ENCODE peak calls at places on chromosomes 3 and 15, in five cellular contexts. R is activated T-helper 9 cell treated with anti-CD3 and anti-CD28 coated beads, Interleukin-2, amount 50 U/mL, for 16 hours; V is HCEC 1CT; C is mucosa of descending colon; W is HT1080. B is an unnamed sample.
A peak's percentile ranks its signal among the peaks of the same experiment; 100 is the strongest.

GRCh38 chr15:29687939-29688884 is 134.1 kb downstream of the TJP1 start:
- DNase-seq in R (no peak), V (no peak), C (peak; percentile 92), W (no peak), B (no peak)

GRCh38 chr3:14256046-14256445 is 77.4 kb downstream of the LSM3 start:
- DNase-seq in R (no peak), V (no peak), C (no peak), W (no peak), B (no peak)

GRCh38 chr3:169150874-169151273 is 512.6 kb downstream of the MECOM start:
- DNase-seq in R (no peak), V (no peak), C (no peak), W (no peak), B (no peak)

GRCh38 chr3:114442251-114442650 is 148.4 kb downstream of the TIGIT start:
- DNase-seq in R (no peak), V (peak; percentile 63), C (no peak), W (peak; percentile 68), B (peak; percentile 49)

GRCh38 chr15:68553994-68554715 is 24.6 kb upstream of the CORO2B start:
- DNase-seq in R (peak; percentile 32), V (peak; percentile 25), C (no peak), W (peak; percentile 59), B (peak; percentile 65)

GRCh38 chr15:22933641-22934061 is 46.5 kb downstream of the CYFIP1 start:
- DNase-seq in R (no peak), V (no peak), C (no peak), W (no peak), B (peak; percentile 10)

GRCh38 chr3:161153480-161153879 is 48.3 kb upstream of the B3GALNT1 start:
- DNase-seq in R (no peak), V (no peak), C (no peak), W (no peak), B (no peak)

GRCh38 chr3:3281024-3281423 is 101.5 kb upstream of the CRBN start:
- DNase-seq in R (no peak), V (no peak), C (no peak), W (no peak), B (no peak)

GRCh38 chr3:184579513-184579912 is 17.9 kb downstream of the EPHB3 start:
- DNase-seq in R (no peak), V (no peak), C (no peak), W (no peak), B (no peak)

GRCh38 chr15:97991972-97992541 is 31.6 kb downstream of the ARRDC4 start:
- DNase-seq in R (no peak), V (no peak), C (no peak), W (no peak), B (no peak)

GRCh38 chr3:37096292-37096691 is 78.1 kb downstream of the LRRFIP2 start:
- DNase-seq in R (no peak), V (peak; percentile 85), C (no peak), W (peak; percentile 74), B (peak; percentile 50)

GRCh38 chr3:43522702-43523362 is 99.0 kb downstream of the ANO10 start:
- DNase-seq in R (no peak), V (peak; percentile 27), C (no peak), W (peak; percentile 66), B (peak; percentile 29)

GRCh38 chr3:173725507-173725906 is 328.0 kb downstream of the NLGN1 start:
- DNase-seq in R (no peak), V (peak; percentile 45), C (no peak), W (peak; percentile 75), B (peak; percentile 76)

GRCh38 chr3:112628038-112628437 is 12.9 kb downstream of the CCDC80 start:
- DNase-seq in R (no peak), V (no peak), C (no peak), W (no peak), B (no peak)

GRCh38 chr3:150293401-150294001 is 114.6 kb upstream of the TSC22D2 start:
- DNase-seq in R (no peak), V (peak; percentile 94), C (no peak), W (no peak), B (peak; percentile 71)

GRCh38 chr15:42549052-42549491 is 434 bp downstream of the HAUS2 start:
- DNase-seq in R (no peak), V (peak; percentile 24), C (no peak), W (no peak), B (peak; percentile 39)

GRCh38 chr15:78944669-78945407 is at the start of gene CTSH:
- DNase-seq in R (peak; percentile 70), V (no peak), C (peak; percentile 93), W (no peak), B (no peak)

GRCh38 chr3:149480326-149481017 is 6.0 kb downstream of the TM4SF4 start:
- DNase-seq in R (no peak), V (peak; percentile 92), C (peak; percentile 81), W (peak; percentile 92), B (peak; percentile 91)

GRCh38 chr3:49276475-49277356 is at the start of gene C3orf62:
- DNase-seq in R (peak; percentile 64), V (peak; percentile 82), C (peak; percentile 95), W (no peak), B (peak; percentile 78)

GRCh38 chr3:111605493-111605892 is 10.3 kb upstream of the ZBED2 start:
- DNase-seq in R (no peak), V (no peak), C (no peak), W (no peak), B (no peak)

GRCh38 chr15:48855501-48856440 is 22.2 kb upstream of the EID1 start:
- DNase-seq in R (no peak), V (peak; percentile 70), C (no peak), W (peak; percentile 41), B (peak; percentile 68)

GRCh38 chr3:65492249-65492648 is 546.5 kb downstream of the MAGI1 start:
- DNase-seq in R (no peak), V (no peak), C (no peak), W (no peak), B (no peak)

GRCh38 chr15:49187537-49188245 is 17.6 kb downstream of the GALK2 start:
- DNase-seq in R (no peak), V (peak; percentile 50), C (no peak), W (no peak), B (peak; percentile 49)

GRCh38 chr3:117200962-117201361 is 491.4 kb downstream of the TUSC7 start:
- DNase-seq in R (no peak), V (no peak), C (no peak), W (peak; percentile 49), B (no peak)

GRCh38 chr3:124258057-124258500 is 266.2 kb upstream of the ROPN1 start:
- DNase-seq in R (no peak), V (peak; percentile 2), C (no peak), W (peak; percentile 79), B (peak; percentile 33)

GRCh38 chr3:84601303-84601702 is 357.5 kb upstream of the CADM2 start:
- DNase-seq in R (no peak), V (no peak), C (no peak), W (peak; percentile 51), B (no peak)

B was measured in fibroblast of mammary gland.